ENCODE peak calls at places on chromosomes 12 and 14, in four cellular contexts. One of them, this sample, is unnamed.

GRCh38 chr12:112843272-112843671 is 51.7 kb downstream of the RPH3A start:
- DNase-seq in IMR-90: no peak
- DNase-seq in epithelial cell of esophagus: peak; percentile 8
- DNase-seq in cardiac muscle cell: no peak
- DNase-seq in this sample: no peak

GRCh38 chr14:37591311-37591940 is 3.6 kb downstream of the FOXA1 start:
- DNase-seq in IMR-90: no peak
- DNase-seq in cardiac muscle cell: no peak
- DNase-seq in epithelial cell of esophagus: peak; percentile 70
- DNase-seq in this sample: no peak

GRCh38 chr14:103138483-103139370 is 15.5 kb downstream of the TNFAIP2 start:
- DNase-seq in epithelial cell of esophagus: no peak
- DNase-seq in cardiac muscle cell: no peak
- DNase-seq in IMR-90: no peak
- DNase-seq in this sample: no peak

GRCh38 chr14:20624495-20625070 is 16.9 kb downstream of the OR6S1 start:
- DNase-seq in cardiac muscle cell: peak; percentile 49
- DNase-seq in epithelial cell of esophagus: peak; percentile 93
- DNase-seq in IMR-90: peak; percentile 60
- DNase-seq in this sample: peak; percentile 72

GRCh38 chr12:132522586-132523380 is 32.8 kb downstream of the FBRSL1 start:
- DNase-seq in epithelial cell of esophagus: no peak
- DNase-seq in IMR-90: no peak
- DNase-seq in cardiac muscle cell: no peak
- DNase-seq in this sample: no peak

GRCh38 chr12:88579572-88579940 is 715 bp downstream of the KITLG start:
- DNase-seq in epithelial cell of esophagus: peak; percentile 52
- DNase-seq in cardiac muscle cell: peak; percentile 57
- DNase-seq in IMR-90: no peak
- DNase-seq in this sample: no peak

GRCh38 chr14:104341532-104342434 is 203.4 kb downstream of the KIF26A start:
- DNase-seq in epithelial cell of esophagus: no peak
- DNase-seq in cardiac muscle cell: peak; percentile 74
- DNase-seq in IMR-90: no peak
- DNase-seq in this sample: peak; percentile 2

GRCh38 chr12:119594772-119595445 is 1.3 kb downstream of the TMEM233 start:
- DNase-seq in epithelial cell of esophagus: no peak
- DNase-seq in IMR-90: no peak
- DNase-seq in cardiac muscle cell: peak; percentile 2
- DNase-seq in this sample: peak; percentile 31

GRCh38 chr12:112418248-112418595 is 525 bp upstream of the PTPN11 start:
- DNase-seq in IMR-90: peak; percentile 11
- DNase-seq in epithelial cell of esophagus: no peak
- DNase-seq in cardiac muscle cell: no peak
- DNase-seq in this sample: no peak

GRCh38 chr12:23756416-23756815 is 193.1 kb downstream of the SOX5 start:
- DNase-seq in IMR-90: no peak
- DNase-seq in epithelial cell of esophagus: no peak
- DNase-seq in cardiac muscle cell: no peak
- DNase-seq in this sample: no peak

GRCh38 chr14:32202941-32203882 is at the start of gene RNU6-8:
- DNase-seq in epithelial cell of esophagus: peak; percentile 78
- DNase-seq in IMR-90: peak; percentile 79
- DNase-seq in cardiac muscle cell: peak; percentile 97
- DNase-seq in this sample: peak; percentile 91

GRCh38 chr14:72154645-72155378 is 222.6 kb downstream of the RGS6 start:
- DNase-seq in IMR-90: no peak
- DNase-seq in epithelial cell of esophagus: no peak
- DNase-seq in cardiac muscle cell: no peak
- DNase-seq in this sample: no peak

GRCh38 chr12:15525414-15525813 is 203.1 kb downstream of the PTPRO start:
- DNase-seq in epithelial cell of esophagus: peak; percentile 79
- DNase-seq in cardiac muscle cell: no peak
- DNase-seq in IMR-90: no peak
- DNase-seq in this sample: no peak

GRCh38 chr12:131452444-131452860 is 258.4 kb upstream of the SFSWAP start:
- DNase-seq in cardiac muscle cell: peak; percentile 48
- DNase-seq in IMR-90: no peak
- DNase-seq in epithelial cell of esophagus: no peak
- DNase-seq in this sample: no peak

GRCh38 chr12:52637299-52637698 is 14.7 kb downstream of the KRT2 start:
- DNase-seq in epithelial cell of esophagus: no peak
- DNase-seq in IMR-90: no peak
- DNase-seq in cardiac muscle cell: no peak
- DNase-seq in this sample: no peak

GRCh38 chr12:70484464-70484863 is 118.4 kb downstream of the KCNMB4 start:
- DNase-seq in epithelial cell of esophagus: no peak
- DNase-seq in IMR-90: no peak
- DNase-seq in cardiac muscle cell: no peak
- DNase-seq in this sample: no peak

GRCh38 chr14:22339277-22339676 is 249.7 kb downstream of the DAD1 start:
- DNase-seq in cardiac muscle cell: no peak
- DNase-seq in IMR-90: peak; percentile 83
- DNase-seq in epithelial cell of esophagus: no peak
- DNase-seq in this sample: peak; percentile 85

GRCh38 chr14:84421611-84422010 is 1108.3 kb upstream of the FLRT2 start:
- DNase-seq in epithelial cell of esophagus: peak; percentile 39
- DNase-seq in IMR-90: no peak
- DNase-seq in cardiac muscle cell: no peak
- DNase-seq in this sample: no peak

GRCh38 chr12:53750812-53751335 is 905 bp downstream of the CISTR start:
- DNase-seq in IMR-90: peak; percentile 19
- DNase-seq in cardiac muscle cell: peak; percentile 29
- DNase-seq in epithelial cell of esophagus: no peak
- DNase-seq in this sample: peak; percentile 9

GRCh38 chr12:93139028-93139665 is 210.1 kb upstream of the EEA1 start:
- DNase-seq in epithelial cell of esophagus: no peak
- DNase-seq in IMR-90: no peak
- DNase-seq in cardiac muscle cell: no peak
- DNase-seq in this sample: no peak

GRCh38 chr12:29792132-29792531 is 8.4 kb upstream of the TMTC1 start:
- DNase-seq in IMR-90: no peak
- DNase-seq in epithelial cell of esophagus: no peak
- DNase-seq in cardiac muscle cell: no peak
- DNase-seq in this sample: no peak

GRCh38 chr12:47903151-47903611 is 1.6 kb downstream of the VDR start:
- DNase-seq in IMR-90: peak; percentile 76
- DNase-seq in cardiac muscle cell: peak; percentile 58
- DNase-seq in epithelial cell of esophagus: peak; percentile 64
- DNase-seq in this sample: peak; percentile 70

GRCh38 chr12:132413931-132414588 is 75.9 kb upstream of the FBRSL1 start:
- DNase-seq in IMR-90: no peak
- DNase-seq in cardiac muscle cell: peak; percentile 60
- DNase-seq in epithelial cell of esophagus: no peak
- DNase-seq in this sample: no peak

GRCh38 chr12:89135976-89136634 is 216.2 kb downstream of the DUSP6 start:
- DNase-seq in IMR-90: peak; percentile 70
- DNase-seq in epithelial cell of esophagus: peak; percentile 82
- DNase-seq in cardiac muscle cell: no peak
- DNase-seq in this sample: peak; percentile 77

GRCh38 chr12:57738142-57738474 is 434 bp downstream of the AGAP2 start:
- DNase-seq in cardiac muscle cell: no peak
- DNase-seq in epithelial cell of esophagus: no peak
- DNase-seq in IMR-90: no peak
- DNase-seq in this sample: no peak

GRCh38 chr14:90140298-90140955 is 78.6 kb downstream of the KCNK13 start:
- DNase-seq in IMR-90: peak; percentile 17
- DNase-seq in cardiac muscle cell: no peak
- DNase-seq in epithelial cell of esophagus: no peak
- DNase-seq in this sample: no peak

GRCh38 chr14:105888784-105889665 is 362.6 kb downstream of the TMEM121 start:
- DNase-seq in epithelial cell of esophagus: no peak
- DNase-seq in cardiac muscle cell: no peak
- DNase-seq in IMR-90: no peak
- DNase-seq in this sample: no peak

GRCh38 chr12:49883065-49883464 is 20.6 kb downstream of the FAIM2 start:
- DNase-seq in epithelial cell of esophagus: no peak
- DNase-seq in cardiac muscle cell: no peak
- DNase-seq in IMR-90: no peak
- DNase-seq in this sample: no peak
- TF ChIP-seq CTCF in epithelial cell of esophagus: no peak
- TF ChIP-seq CTCF in cardiac muscle cell: no peak
- TF ChIP-seq CTCF in IMR-90: no peak
- TF ChIP-seq CTCF in this sample: no peak

DNA sequence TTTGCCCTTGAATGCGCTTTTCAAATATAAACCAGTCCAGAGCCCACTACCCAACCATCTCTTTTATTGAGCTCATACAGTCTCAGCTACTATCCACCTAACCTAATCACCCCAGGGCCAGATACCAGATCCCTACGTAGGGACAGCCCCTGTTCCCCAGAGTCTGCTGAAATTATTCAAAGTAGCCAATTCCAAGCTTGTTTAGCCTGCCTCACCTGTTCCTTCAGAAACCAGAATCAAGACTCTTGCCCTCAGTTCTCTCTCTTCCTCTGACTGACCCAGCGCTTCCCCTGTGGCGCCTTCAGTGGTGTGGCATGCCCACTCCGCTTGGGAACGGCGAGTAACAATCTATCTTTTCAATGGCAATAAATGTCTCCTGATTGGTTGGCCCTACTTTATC is 18.8 kb downstream of the BMAL2 start:
- DNase-seq in cardiac muscle cell: no peak
- DNase-seq in IMR-90: no peak
- DNase-seq in epithelial cell of esophagus: no peak
- DNase-seq in this sample: no peak
- H3K4me3 ChIP-seq in cardiac muscle cell: no peak overlapping the region
- H3K4me3 ChIP-seq in IMR-90: no peak overlapping the region
- H3K4me3 ChIP-seq in epithelial cell of esophagus: no peak overlapping the region
- H3K4me3 ChIP-seq in this sample: no peak overlapping the region

GRCh38 chr12:95766356-95767019 is 24.1 kb downstream of the NTN4 start:
- DNase-seq in cardiac muscle cell: no peak
- DNase-seq in epithelial cell of esophagus: peak; percentile 28
- DNase-seq in IMR-90: peak; percentile 41
- DNase-seq in this sample: no peak
- TF ChIP-seq CTCF in cardiac muscle cell: no peak
- TF ChIP-seq CTCF in epithelial cell of esophagus: no peak
- TF ChIP-seq CTCF in IMR-90: no peak
- TF ChIP-seq CTCF in this sample: no peak

GRCh38 chr14:93903342-93904184 is 23.6 kb upstream of the FAM181A start:
- DNase-seq in cardiac muscle cell: peak; percentile 63
- DNase-seq in IMR-90: no peak
- DNase-seq in epithelial cell of esophagus: peak; percentile 7
- DNase-seq in this sample: no peak

GRCh38 chr14:93901813-93902212 is 25.3 kb upstream of the FAM181A start:
- DNase-seq in IMR-90: no peak
- DNase-seq in cardiac muscle cell: no peak
- DNase-seq in epithelial cell of esophagus: no peak
- DNase-seq in this sample: no peak

GRCh38 chr14:93906341-93907329 is 20.5 kb upstream of the FAM181A start:
- DNase-seq in cardiac muscle cell: peak; percentile 75
- DNase-seq in epithelial cell of esophagus: peak; percentile 67
- DNase-seq in IMR-90: peak; percentile 17
- DNase-seq in this sample: peak; percentile 31

GRCh38 chr14:93905623-93906022 is 21.5 kb upstream of the FAM181A start:
- DNase-seq in epithelial cell of esophagus: no peak
- DNase-seq in IMR-90: no peak
- DNase-seq in cardiac muscle cell: no peak
- DNase-seq in this sample: no peak

DNA sequence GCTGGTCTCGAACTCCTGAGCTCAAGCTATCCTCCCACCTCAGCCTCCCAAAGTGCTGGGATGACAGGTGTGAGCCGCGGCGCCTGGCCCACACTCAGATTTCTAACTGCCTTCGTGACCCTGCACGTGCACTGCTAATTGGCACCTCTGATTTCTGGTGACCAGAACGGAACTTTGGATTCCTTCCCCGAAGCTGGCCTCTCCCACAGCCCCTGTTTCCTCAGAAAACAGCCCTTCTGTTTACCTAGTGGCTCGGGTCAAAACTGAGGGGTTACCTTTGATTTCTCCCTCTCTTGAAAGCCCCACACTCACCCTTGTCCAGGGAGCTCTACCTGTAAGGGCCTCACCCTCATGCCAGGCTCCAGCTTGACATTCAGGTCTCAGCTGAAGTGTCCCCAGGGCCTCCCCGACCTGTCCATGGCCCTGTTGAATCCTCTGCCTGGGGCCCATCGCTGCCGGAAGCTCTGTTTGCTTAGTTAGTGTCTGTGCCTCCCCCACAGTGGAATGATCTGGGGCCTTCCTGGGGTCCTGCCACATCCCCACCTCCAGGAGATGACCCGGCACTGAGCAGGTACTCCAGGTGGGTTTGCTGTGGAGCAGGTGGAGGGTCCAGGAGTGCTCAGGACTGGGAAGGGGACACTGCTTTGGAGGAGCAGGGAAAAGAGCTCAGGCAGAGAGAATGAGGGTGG is 24.4 kb upstream of the FAM181A start:
- DNase-seq in epithelial cell of esophagus: no peak
- DNase-seq in cardiac muscle cell: no peak
- DNase-seq in IMR-90: no peak
- DNase-seq in this sample: no peak
- H3K4me3 ChIP-seq in epithelial cell of esophagus: no peak overlapping the region
- H3K4me3 ChIP-seq in cardiac muscle cell: no peak overlapping the region
- H3K4me3 ChIP-seq in IMR-90: no peak overlapping the region
- H3K4me3 ChIP-seq in this sample: no peak overlapping the region

GRCh38 chr12:58920102-58920955 is at the start of gene LRIG3:
- DNase-seq in epithelial cell of esophagus: peak; percentile 89
- DNase-seq in cardiac muscle cell: peak; percentile 96
- DNase-seq in IMR-90: peak; percentile 89
- DNase-seq in this sample: peak; percentile 91
- TF ChIP-seq CTCF in epithelial cell of esophagus: peak; percentile 1
- TF ChIP-seq CTCF in cardiac muscle cell: no peak
- TF ChIP-seq CTCF in IMR-90: peak; percentile 1
- TF ChIP-seq CTCF in this sample: no peak